ENCODE peak calls at places on chromosomes 7 and 10, in six cellular contexts. F, O, M, V, D and C are unnamed samples.

GRCh38 chr10:50501478-50501877 is 122.3 kb downstream of the SGMS1 start:
- DNase-seq in F (no peak), O (peak; percentile 50), M (no peak), V (peak; percentile 47), D (no peak), C (peak; percentile 68)

GRCh38 chr10:96708456-96708855 is 11.9 kb downstream of the PIK3AP1 start:
- DNase-seq in F (no peak), O (no peak), M (no peak), V (no peak), D (no peak), C (no peak)

GRCh38 chr7:79175390-79175789 is 278.1 kb downstream of the MAGI2 start:
- DNase-seq in F (no peak), O (no peak), M (no peak), V (no peak), D (no peak), C (no peak)

GRCh38 chr10:122298598-122299301 is 27.7 kb downstream of the BTBD16 start:
- DNase-seq in F (peak; percentile 80), O (peak; percentile 89), M (peak; percentile 92), V (peak; percentile 85), D (no peak), C (peak; percentile 40)

GRCh38 chr7:139644191-139644590 is 120.7 kb downstream of the CLEC2L start:
- DNase-seq in F (no peak), O (no peak), M (no peak), V (no peak), D (no peak), C (no peak)

GRCh38 chr7:39950473-39951155 is 558 bp downstream of the CDK13 start:
- DNase-seq in F (no peak), O (peak; percentile 70), M (peak; percentile 74), V (peak; percentile 59), D (no peak), C (peak; percentile 22)

GRCh38 chr7:107318523-107319160 is 149.8 kb downstream of the HBP1 start:
- DNase-seq in F (peak; percentile 47), O (peak; percentile 2), M (no peak), V (peak; percentile 6), D (no peak), C (no peak)

GRCh38 chr10:52213511-52213831 is 100.6 kb upstream of the DKK1 start:
- DNase-seq in F (no peak), O (peak; percentile 73), M (peak; percentile 60), V (peak; percentile 67), D (no peak), C (peak; percentile 27)

GRCh38 chr10:97003804-97004201 is 171.7 kb downstream of the LCOR start:
- DNase-seq in F (no peak), O (no peak), M (peak; percentile 35), V (no peak), D (no peak), C (no peak)

DNA sequence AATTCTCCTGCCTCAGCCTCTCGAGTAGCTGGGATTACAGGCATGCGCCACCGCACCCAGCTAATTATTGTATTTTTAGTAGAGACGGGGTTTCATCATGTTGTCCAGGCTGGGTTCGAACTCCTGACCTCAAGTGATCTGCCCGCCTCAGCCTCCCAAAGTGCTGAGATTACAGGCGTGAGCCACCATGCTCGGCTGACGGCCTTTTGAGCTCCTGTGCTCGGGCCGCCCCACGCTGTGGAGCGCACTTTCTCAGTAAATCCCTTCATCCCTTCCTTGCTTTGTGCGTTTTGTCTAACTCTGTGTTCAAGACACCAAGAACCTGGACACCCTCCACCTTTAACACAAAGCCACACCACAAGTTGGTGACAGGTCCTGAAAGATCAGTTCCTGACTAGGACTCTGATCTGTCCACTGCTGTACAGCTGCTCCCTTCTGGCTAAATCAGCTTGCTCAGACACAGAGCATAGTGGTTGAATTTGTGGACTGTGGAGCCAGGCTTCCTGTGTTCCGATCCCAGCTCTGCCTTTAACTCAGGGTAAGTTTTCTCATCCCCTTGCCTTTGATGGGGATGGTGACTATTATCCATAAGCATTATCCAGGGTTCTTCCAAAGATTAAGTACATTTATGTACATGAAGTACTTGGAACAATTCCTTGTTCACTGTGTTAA is 20.1 kb downstream of the CHST3 start:
- DNase-seq in F (no peak), O (no peak), M (no peak), V (no peak), D (no peak), C (no peak)
- H3K4me1 ChIP-seq in F (peaks cover 40% of the 10 kb centered on the region), O (peaks cover 49% of the 10 kb centered on the region), M (peaks cover 2% of the 10 kb centered on the region), V (peaks cover 37% of the 10 kb centered on the region), D (peaks cover 88% of the 10 kb centered on the region), C (peaks cover 51% of the 10 kb centered on the region)

GRCh38 chr10:95394161-95394880 is 103.5 kb upstream of the PDLIM1 start:
- DNase-seq in F (no peak), O (peak; percentile 4), M (no peak), V (no peak), D (no peak), C (peak; percentile 42)

GRCh38 chr10:95391570-95392249 is 100.9 kb upstream of the PDLIM1 start:
- DNase-seq in F (no peak), O (peak; percentile 40), M (peak; percentile 86), V (peak; percentile 75), D (no peak), C (peak; percentile 39)

GRCh38 chr10:95392711-95393164 is 101.9 kb upstream of the PDLIM1 start:
- DNase-seq in F (no peak), O (no peak), M (no peak), V (no peak), D (no peak), C (no peak)

GRCh38 chr10:95391164-95391563 is 100.4 kb upstream of the PDLIM1 start:
- DNase-seq in F (no peak), O (no peak), M (no peak), V (no peak), D (no peak), C (no peak)

GRCh38 chr10:95392250-95392584 is 101.4 kb upstream of the PDLIM1 start:
- DNase-seq in F (no peak), O (no peak), M (no peak), V (no peak), D (no peak), C (no peak)
- H3K4me1 ChIP-seq in F (peaks cover 12% of the 10 kb centered on the region), O (no peaks in the 10 kb centered on the region), M (peaks cover 5% of the 10 kb centered on the region), V (no peaks in the 10 kb centered on the region), D (peaks cover 100% of the 10 kb centered on the region), C (no peaks in the 10 kb centered on the region)

DNA sequence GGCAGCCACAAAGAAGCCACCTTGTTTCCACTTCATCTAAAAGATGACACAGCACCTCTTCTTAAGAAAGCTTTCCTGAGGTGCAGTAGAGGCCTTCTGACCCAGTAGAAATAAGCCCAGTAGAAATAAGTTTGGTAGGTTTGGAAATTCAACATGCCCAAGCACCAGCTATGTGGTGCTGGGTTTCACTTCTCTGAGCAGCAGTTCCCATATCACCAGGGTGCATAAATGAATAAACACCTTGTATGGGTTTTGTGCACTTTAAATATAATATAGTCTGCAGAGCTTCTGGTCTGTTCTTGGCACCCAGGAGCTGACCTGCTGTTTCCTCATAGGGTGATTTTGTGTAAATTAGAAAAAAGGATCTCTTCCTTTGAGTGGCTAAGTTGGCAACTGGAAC is 492.4 kb upstream of the SORCS1 start:
- DNase-seq in F (no peak), O (no peak), M (no peak), V (no peak), D (no peak), C (no peak)
- H3K4me1 ChIP-seq in F (no peaks in the 10 kb centered on the region), O (peaks cover 6% of the 10 kb centered on the region), M (no peaks in the 10 kb centered on the region), V (peaks cover 4% of the 10 kb centered on the region), D (no peaks in the 10 kb centered on the region), C (no peaks in the 10 kb centered on the region)

GRCh38 chr10:13712799-13713581 is 126.2 kb downstream of the PRPF18 start:
- DNase-seq in F (peak; percentile 38), O (peak; percentile 98), M (peak; percentile 66), V (peak; percentile 95), D (peak; percentile 63), C (peak; percentile 99)
- H3K4me1 ChIP-seq in F (peaks cover 12% of the 10 kb centered on the region), O (peaks cover 61% of the 10 kb centered on the region), M (peaks cover 6% of the 10 kb centered on the region), V (no peaks in the 10 kb centered on the region), D (peaks cover 55% of the 10 kb centered on the region), C (peaks cover 79% of the 10 kb centered on the region)

GRCh38 chr10:129586897-129587443 is 119.9 kb downstream of the MGMT start:
- DNase-seq in F (no peak), O (peak; percentile 23), M (peak; percentile 6), V (no peak), D (no peak), C (no peak)
- H3K4me1 ChIP-seq in F (no peaks in the 10 kb centered on the region), O (no peaks in the 10 kb centered on the region), M (no peaks in the 10 kb centered on the region), V (no peaks in the 10 kb centered on the region), D (no peaks in the 10 kb centered on the region), C (no peaks in the 10 kb centered on the region)

GRCh38 chr7:5690931-5691461 is 90.5 kb downstream of the RNF216 start:
- DNase-seq in F (no peak), O (peak; percentile 51), M (no peak), V (no peak), D (no peak), C (no peak)
- H3K4me1 ChIP-seq in F (peaks cover 35% of the 10 kb centered on the region), O (peaks cover 80% of the 10 kb centered on the region), M (peaks cover 19% of the 10 kb centered on the region), V (peaks cover 67% of the 10 kb centered on the region), D (peaks cover 99% of the 10 kb centered on the region), C (peaks cover 64% of the 10 kb centered on the region)